ENCODE peak calls at places on chromosomes 5 and 9, in seven cellular contexts. C is transverse colon, Q is ovary, F is stomach, K is A549, O is HepG2, Z is SK-N-SH. R is an unnamed sample.

GRCh38 chr9:33852216-33852826 is 35.4 kb downstream of the UBE2R2 start:
- DNase-seq in O (peak), F (peak), K (peak), C (peak), Q (no peak), Z (peak), R (peak)

GRCh38 chr5:57244331-57244730 is 70.5 kb downstream of the GPBP1 start:
- DNase-seq in Z (no peak), F (no peak), K (no peak), O (no peak), C (no peak), Q (no peak), R (no peak)

GRCh38 chr5:140725799-140726471 is 25.7 kb downstream of the ZMAT2 start:
- DNase-seq in Q (peak), K (peak), C (peak), F (peak), Z (peak), O (peak), R (no peak)

GRCh38 chr5:141512390-141513020 is 23.6 kb downstream of the PCDHGC5 start:
- DNase-seq in F (peak), Q (peak), Z (peak), K (peak), O (peak), C (peak), R (peak)

GRCh38 chr9:35619800-35620158 is 1.6 kb upstream of the CD72 start:
- DNase-seq in F (no peak), Z (no peak), O (no peak), C (no peak), K (no peak), Q (no peak), R (no peak)

GRCh38 chr9:69937358-69937757 is 106.3 kb upstream of the MAMDC2 start:
- DNase-seq in O (no peak), Q (no peak), Z (no peak), C (no peak), F (no peak), K (peak), R (no peak)

GRCh38 chr5:77066823-77067442 is 20.2 kb downstream of the ZBED3 start:
- DNase-seq in Z (no peak), O (no peak), K (no peak), Q (no peak), F (no peak), C (no peak), R (no peak)

GRCh38 chr5:107930092-107930491 is 259.4 kb upstream of the EFNA5 start:
- DNase-seq in F (no peak), Q (no peak), K (no peak), O (no peak), Z (no peak), C (no peak), R (no peak)

GRCh38 chr5:149887622-149888183 is 56.9 kb downstream of the PDE6A start:
- DNase-seq in Z (no peak), K (peak), O (peak), F (no peak), Q (peak), C (no peak), R (no peak)

GRCh38 chr9:33524431-33524947 is 438 bp downstream of the ANKRD18B start:
- DNase-seq in O (no peak), K (peak), Q (no peak), Z (no peak), C (no peak), F (no peak), R (no peak)

GRCh38 chr9:99634185-99634584 is 187.5 kb upstream of the NR4A3 start:
- DNase-seq in Z (no peak), K (no peak), O (no peak), F (no peak), C (no peak), Q (no peak), R (no peak)

GRCh38 chr9:71760901-71761300 is 7.4 kb downstream of the CEMIP2 start:
- DNase-seq in O (peak), C (no peak), K (peak), Z (no peak), F (no peak), Q (no peak), R (no peak)

GRCh38 chr5:133531634-133532033 is 80.7 kb downstream of the FSTL4 start:
- DNase-seq in K (no peak), Z (no peak), Q (no peak), C (no peak), O (no peak), F (no peak), R (no peak)

GRCh38 chr5:147751-148150 is 43.5 kb upstream of the LRRC14B start:
- DNase-seq in O (no peak), Z (no peak), C (no peak), F (no peak), Q (no peak), K (peak), R (no peak)

GRCh38 chr9:95721132-95721531 is 154.4 kb upstream of the ERCC6L2 start:
- DNase-seq in Z (peak), C (peak), Q (no peak), O (no peak), F (peak), K (no peak), R (no peak)

GRCh38 chr9:98995971-98996504 is 52.3 kb downstream of the COL15A1 start:
- DNase-seq in F (no peak), O (no peak), C (no peak), Z (no peak), K (no peak), Q (no peak), R (no peak)

GRCh38 chr5:3619584-3619983 is 24.0 kb downstream of the IRX1 start:
- DNase-seq in F (no peak), O (no peak), K (no peak), C (no peak), Z (no peak), Q (no peak), R (no peak)

GRCh38 chr5:39199335-39199734 is 20.0 kb downstream of the FYB1 start:
- DNase-seq in O (no peak), K (no peak), C (no peak), F (no peak), Z (no peak), Q (no peak), R (no peak)

GRCh38 chr5:2183154-2184023 is 300.7 kb upstream of the IRX4 start:
- DNase-seq in C (no peak), Q (no peak), Z (no peak), F (no peak), K (no peak), O (no peak), R (peak)

GRCh38 chr5:76303917-76304316 is 99.2 kb upstream of the IQGAP2 start:
- DNase-seq in C (peak), F (peak), O (no peak), Z (no peak), K (peak), Q (no peak), R (no peak)

GRCh38 chr9:110750272-110750671 is 81.7 kb downstream of the MUSK start:
- DNase-seq in F (no peak), C (peak), K (no peak), Z (no peak), Q (peak), O (no peak), R (no peak)

GRCh38 chr5:75510836-75511434 is 494 bp downstream of the CERT1 start:
- DNase-seq in C (peak), O (peak), F (no peak), Q (no peak), Z (peak), K (peak), R (peak)

GRCh38 chr5:6717247-6717646 is 4.0 kb downstream of the TENT4A start:
- DNase-seq in O (no peak), Z (no peak), C (no peak), K (no peak), F (no peak), Q (no peak), R (no peak)

GRCh38 chr5:57335092-57335491 is 147.5 kb downstream of the ACTBL2 start:
- DNase-seq in Z (no peak), O (peak), K (peak), F (no peak), Q (no peak), C (no peak), R (no peak)

GRCh38 chr5:1010181-1010510 is 1.5 kb downstream of the NKD2 start:
- DNase-seq in O (peak), F (no peak), C (no peak), K (peak), Z (no peak), Q (no peak), R (no peak)

GRCh38 chr9:130927995-130928900 is 10.8 kb downstream of the FIBCD1 start:
- DNase-seq in C (peak), O (peak), Q (peak), K (peak), Z (peak), F (peak), R (peak)

GRCh38 chr5:38720691-38721361 is 125.0 kb upstream of the OSMR start:
- DNase-seq in C (no peak), Z (no peak), K (no peak), O (no peak), F (no peak), Q (no peak), R (no peak)

GRCh38 chr5:75460947-75461346 is 50.5 kb downstream of the CERT1 start:
- DNase-seq in Z (peak), C (no peak), Q (no peak), F (peak), O (no peak), K (no peak), R (no peak)

GRCh38 chr9:128362774-128363173 is 8.4 kb upstream of the URM1 start:
- DNase-seq in O (no peak), C (no peak), K (no peak), Q (no peak), Z (no peak), F (no peak), R (no peak)

GRCh38 chr5:111233050-111233370 is 8.8 kb downstream of the CAMK4 start:
- DNase-seq in Z (no peak), K (no peak), C (no peak), O (no peak), F (no peak), Q (no peak), R (no peak)

GRCh38 chr5:40681351-40682311 is 1.9 kb downstream of the PTGER4 start:
- DNase-seq in O (no peak), C (peak), K (no peak), F (peak), Q (no peak), Z (peak), R (peak)

GRCh38 chr5:177553671-177554429 is 513 bp downstream of the FAM193B start:
- DNase-seq in K (no peak), F (peak), Z (peak), Q (peak), O (no peak), C (peak), R (no peak)

GRCh38 chr9:129865668-129866320 is 30.5 kb downstream of the USP20 start:
- DNase-seq in Q (no peak), Z (no peak), K (no peak), O (no peak), C (no peak), F (no peak), R (no peak)

DNA sequence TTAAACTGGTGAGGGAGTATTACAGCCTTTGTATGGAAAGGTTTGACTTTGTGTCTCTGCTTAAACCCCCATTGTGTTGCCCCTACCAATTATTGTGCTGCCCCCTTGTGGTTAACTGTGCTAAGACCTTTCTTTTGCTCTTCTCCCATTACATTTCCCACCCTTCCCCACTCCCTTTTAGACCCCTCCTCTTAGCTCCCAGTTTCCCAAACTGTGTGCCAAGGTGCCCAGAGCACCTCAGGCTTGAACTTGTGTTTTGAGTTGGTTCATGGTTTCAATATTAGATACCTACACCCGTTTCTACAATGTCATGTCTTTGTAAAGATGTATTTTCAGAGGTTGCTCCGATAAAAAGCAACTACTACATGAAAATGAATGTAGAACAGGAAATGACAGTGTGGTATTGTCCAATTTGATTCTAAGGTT is 2.9 kb downstream of the JAK2 start:
- DNase-seq in Z (peak), F (peak), O (peak), Q (no peak), C (peak), K (peak), R (no peak)
- H3K4me3 ChIP-seq in Z (peak), F (peak), O (no peak), Q (no peak), C (peak), K (no peak), R (peak)

DNA sequence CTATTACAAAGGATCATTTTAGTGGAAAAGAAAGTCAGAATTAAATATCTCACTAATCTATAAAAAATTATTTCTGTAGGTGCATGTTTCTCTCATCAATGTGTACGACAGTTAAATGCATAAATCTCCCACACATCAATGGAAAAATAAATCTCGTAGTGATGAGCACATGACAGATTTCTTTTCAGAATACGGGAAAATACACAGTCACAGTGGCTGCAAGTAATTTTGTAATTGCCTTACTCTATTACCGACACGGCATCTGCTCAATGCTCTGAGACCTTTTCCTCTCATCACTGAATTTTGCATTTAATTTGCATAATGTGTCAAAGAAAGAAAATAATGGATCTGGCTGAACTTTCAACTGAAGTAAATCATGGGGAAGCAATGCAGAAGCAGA is 37.2 kb downstream of the PDE4D start:
- DNase-seq in Z (no peak), C (no peak), Q (no peak), F (no peak), K (no peak), O (no peak), R (no peak)
- TF ChIP-seq EP300 in Z (no peak), C (no peak), Q (no peak), F (no peak), K (no peak), O (no peak), R (no peak)

GRCh38 chr9:113355197-113355596 is 5.9 kb downstream of the BSPRY start:
- DNase-seq in Z (no peak), F (no peak), Q (no peak), K (peak), C (no peak), O (peak), R (no peak)
- TF ChIP-seq CTCF in Z (peak), F (no peak), Q (no peak), K (peak), C (no peak), O (peak), R (no peak)

GRCh38 chr9:135086597-135087488 is 625 bp upstream of the OLFM1 start:
- DNase-seq in Z (no peak), K (no peak), C (no peak), Q (no peak), F (no peak), O (no peak), R (no peak)
- H3K4me3 ChIP-seq in Z (peak), K (peak), C (peak), Q (peak), F (peak), O (no peak), R (peak)

DNA sequence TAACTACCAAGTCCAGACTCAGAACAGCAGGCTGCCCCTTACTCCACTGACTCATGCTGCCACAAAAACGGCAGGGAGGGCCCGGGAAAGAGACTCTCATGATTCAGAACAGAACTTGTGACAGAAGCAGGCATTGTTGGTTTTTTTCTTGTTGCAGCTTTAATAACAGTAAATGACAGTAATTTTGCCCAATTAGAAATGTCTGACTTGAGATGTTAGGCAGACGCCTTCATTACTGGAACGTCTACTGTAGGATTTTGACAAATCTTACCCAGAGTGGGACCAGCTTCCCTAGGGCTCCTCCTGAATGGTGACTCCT is 77.8 kb downstream of the SEMA5A start:
- DNase-seq in O (no peak), C (no peak), Z (peak), K (no peak), F (no peak), Q (no peak), R (no peak)
- TF ChIP-seq EP300 in O (no peak), C (no peak), Z (peak), K (no peak), F (no peak), Q (no peak), R (no peak)

DNA sequence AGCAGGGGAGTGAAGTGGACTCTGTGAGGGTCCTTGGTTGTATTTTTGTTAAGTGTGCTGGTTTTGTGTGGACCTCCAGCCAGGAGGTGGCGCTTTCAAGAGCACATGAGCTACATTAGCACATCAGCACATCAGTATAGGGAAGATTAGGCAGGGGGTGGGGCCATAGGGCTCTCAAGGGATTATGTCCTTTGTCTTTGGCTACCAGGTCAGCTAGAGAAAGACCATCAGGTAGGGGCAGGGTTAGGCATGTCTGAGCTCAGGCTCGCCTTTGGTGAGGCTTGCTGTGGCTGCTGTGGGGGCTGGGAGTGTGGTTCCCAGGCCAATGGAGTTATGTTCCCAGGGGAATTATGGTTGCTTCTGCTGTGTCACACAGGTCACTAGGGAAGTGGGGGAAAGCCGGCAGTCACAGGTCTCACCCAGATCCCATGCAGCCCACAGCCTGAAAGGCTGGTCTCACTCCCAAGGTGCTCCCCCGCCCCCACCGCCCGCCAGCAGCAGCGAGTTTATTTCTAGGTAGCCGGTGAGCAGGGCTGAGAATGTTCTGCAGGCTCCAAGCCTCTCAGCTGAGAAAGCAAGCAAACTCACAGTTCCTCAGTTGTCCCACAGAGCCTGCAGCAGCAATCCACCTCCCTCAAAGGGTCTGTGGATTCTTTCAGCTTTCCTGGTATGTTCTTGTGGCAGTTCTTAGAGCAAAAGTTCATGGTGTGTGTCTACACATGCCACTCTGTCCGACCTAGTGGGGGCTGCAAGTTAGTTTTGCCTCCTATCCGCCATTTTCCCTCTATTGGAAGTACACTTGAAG is 13.7 kb downstream of the OR1J1 start:
- DNase-seq in C (no peak), Z (peak), Q (no peak), O (peak), F (no peak), K (peak), R (peak)
- TF ChIP-seq CTCF in C (no peak), Z (peak), Q (no peak), O (peak), F (no peak), K (no peak), R (no peak)

DNA sequence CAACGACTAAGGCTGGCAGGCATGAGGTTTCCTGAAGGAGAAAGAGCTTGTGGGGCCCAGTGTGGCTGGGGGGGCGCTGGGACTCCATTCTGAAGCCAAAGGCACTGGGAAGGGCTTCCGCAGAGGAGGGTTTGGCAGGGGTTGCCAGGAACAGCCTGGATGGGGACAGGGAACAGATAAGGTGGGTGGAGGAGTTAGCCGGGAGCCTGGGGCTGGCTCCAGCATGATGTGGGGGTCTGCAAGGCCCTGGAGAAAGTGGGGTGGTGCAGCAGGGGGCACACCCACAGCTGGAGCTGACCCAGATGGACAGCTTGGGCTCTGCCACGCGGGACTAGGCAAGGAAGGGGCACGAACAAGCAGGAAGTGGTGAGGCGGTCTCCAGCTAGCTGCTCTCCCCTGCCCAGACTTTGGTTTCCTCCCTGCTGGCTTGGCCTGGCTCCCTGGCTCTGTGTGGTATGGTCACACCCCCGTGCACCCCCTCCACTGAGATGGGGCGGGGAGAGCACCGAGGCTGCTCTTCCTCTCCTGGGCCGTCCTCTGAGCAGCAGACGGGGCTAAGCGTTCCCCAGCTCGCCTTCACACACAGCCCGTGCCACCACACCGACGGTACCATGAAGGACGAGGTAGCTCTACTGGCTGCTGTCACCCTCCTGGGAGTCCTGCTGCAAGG is at the start of gene LTC4S:
- DNase-seq in F (peak), Q (peak), K (no peak), Z (no peak), O (no peak), C (peak), R (peak)
- H3K4me3 ChIP-seq in F (peak), Q (no peak), K (no peak), Z (no peak), O (no peak), C (peak), R (peak)

GRCh38 chr5:10601246-10602030 is 37.6 kb downstream of the ANKRD33B start:
- DNase-seq in K (peak), O (peak), F (peak), Z (peak), C (peak), Q (peak), R (peak)
- TF ChIP-seq EP300 in K (no peak), O (no peak), F (no peak), Z (peak), C (no peak), Q (no peak), R (no peak)

DNA sequence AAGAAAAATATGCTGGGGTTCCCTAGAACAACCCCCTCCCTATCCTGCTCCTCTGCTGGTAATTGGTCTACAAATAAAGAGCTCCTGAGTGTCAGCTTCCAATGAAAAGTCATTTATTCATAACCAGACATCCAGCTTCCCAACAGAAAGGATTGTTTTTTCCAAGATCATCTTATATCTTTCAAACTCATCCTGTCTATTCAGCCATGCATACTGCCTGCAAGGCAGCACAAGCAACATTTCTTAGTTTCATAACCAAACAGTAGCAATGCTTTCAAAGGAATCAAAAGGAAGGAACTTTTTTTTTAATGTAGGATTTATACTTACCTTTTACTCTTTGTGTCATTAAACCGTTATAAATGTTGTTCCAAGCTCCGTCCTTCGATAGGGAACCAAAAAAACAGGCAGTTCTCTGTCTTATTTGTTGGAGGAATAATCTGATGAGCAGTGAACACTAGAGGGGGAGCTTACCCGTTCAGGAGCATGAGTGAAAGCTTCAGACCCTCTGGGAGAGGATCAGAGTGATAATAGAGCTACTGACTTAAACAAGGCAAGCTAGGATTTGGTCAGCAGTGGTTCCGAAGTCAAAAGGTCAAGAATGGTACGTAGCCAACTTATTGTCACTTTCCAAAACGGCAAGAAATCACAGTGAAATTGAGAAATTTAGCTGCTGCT is 893.1 kb downstream of the NR2F1-AS1 start:
- DNase-seq in K (peak), O (peak), F (no peak), C (no peak), Z (peak), Q (no peak), R (no peak)
- TF ChIP-seq CTCF in K (peak), O (peak), F (no peak), C (no peak), Z (peak), Q (no peak), R (no peak)

R was measured in upper lobe of left lung.